ENCODE peak calls at places on chromosomes 5 and 9, in seven cellular contexts. L, E, B, M, N, P and U are unnamed samples.

GRCh38 chr9:19551124-19551929 is 142.5 kb downstream of the ACER2 start:
- DNase-seq in L (no peak), E (no peak), B (peak), M (peak), N (peak), P (no peak), U (no peak)

GRCh38 chr9:99269429-99269828 is 47.3 kb downstream of the SEC61B start:
- DNase-seq in L (peak), E (no peak), B (no peak), M (no peak), N (no peak), P (no peak), U (no peak)

GRCh38 chr9:133275105-133276000 is at the start of gene ABO:
- DNase-seq in L (no peak), E (peak), B (no peak), M (peak), N (peak), P (no peak), U (no peak)

GRCh38 chr9:115627511-115627910 is 509.6 kb upstream of the TNC start:
- DNase-seq in L (no peak), E (no peak), B (no peak), M (peak), N (peak), P (no peak), U (no peak)

GRCh38 chr9:118575341-118576070 is 793.7 kb downstream of the BRINP1 start:
- DNase-seq in L (no peak), E (no peak), B (no peak), M (no peak), N (no peak), P (no peak), U (no peak)

GRCh38 chr5:19554524-19554923 is 433.5 kb downstream of the CDH18 start:
- DNase-seq in L (no peak), E (no peak), B (no peak), M (no peak), N (no peak), P (no peak), U (no peak)

GRCh38 chr5:431001-431710 is 11.8 kb upstream of the EXOC3 start:
- DNase-seq in L (peak), E (no peak), B (peak), M (peak), N (peak), P (no peak), U (no peak)

GRCh38 chr5:95669540-95669939 is 13.3 kb downstream of the SPATA9 start:
- DNase-seq in L (no peak), E (peak), B (no peak), M (peak), N (no peak), P (no peak), U (no peak)

GRCh38 chr5:40404613-40405012 is 275.1 kb upstream of the PTGER4 start:
- DNase-seq in L (no peak), E (no peak), B (peak), M (no peak), N (no peak), P (no peak), U (no peak)

GRCh38 chr9:38253200-38253599 is 139.3 kb upstream of the ALDH1B1 start:
- DNase-seq in L (no peak), E (no peak), B (no peak), M (no peak), N (no peak), P (no peak), U (no peak)

GRCh38 chr5:38666668-38667498 is 110.4 kb upstream of the LIFR start:
- DNase-seq in L (peak), E (peak), B (peak), M (peak), N (peak), P (no peak), U (no peak)

GRCh38 chr9:72012642-72013041 is 47.8 kb downstream of the C9orf57 start:
- DNase-seq in L (no peak), E (no peak), B (no peak), M (no peak), N (no peak), P (no peak), U (no peak)

GRCh38 chr5:43560128-43560527 is 3.3 kb upstream of the PAIP1 start:
- DNase-seq in L (peak), E (no peak), B (peak), M (no peak), N (no peak), P (no peak), U (no peak)

GRCh38 chr9:131839281-131840084 is 99.6 kb upstream of the RAPGEF1 start:
- DNase-seq in L (peak), E (no peak), B (no peak), M (no peak), N (no peak), P (peak), U (peak)

GRCh38 chr9:18920141-18920611 is 112.8 kb downstream of the SAXO1 start:
- DNase-seq in L (no peak), E (no peak), B (no peak), M (no peak), N (no peak), P (no peak), U (no peak)